ENCODE peak calls at places on chromosomes 6 and 20, in five cellular contexts. N, G, T, B and Z are unnamed samples.

GRCh38 chr20:9912858-9913434 is 74.1 kb upstream of the PAK5 start:
- DNase-seq in G (peak), T (peak), B (peak), N (peak), Z (peak)

GRCh38 chr6:51322505-51322904 is 503.8 kb downstream of the TFAP2B start:
- DNase-seq in N (no peak), T (peak), G (no peak), B (no peak), Z (no peak)

GRCh38 chr6:126723541-126724170 is 383.7 kb downstream of the CENPW start:
- DNase-seq in N (no peak), G (no peak), T (peak), B (no peak), Z (no peak)

GRCh38 chr20:59672576-59672975 is 68.2 kb downstream of the PHACTR3 start:
- DNase-seq in T (no peak), N (no peak), B (no peak), G (no peak), Z (no peak)

GRCh38 chr6:85516168-85516567 is 66.3 kb downstream of the NT5E start:
- DNase-seq in N (peak), B (no peak), T (peak), G (peak), Z (no peak)

GRCh38 chr6:22251331-22251730 is 45.5 kb downstream of the PRL start:
- DNase-seq in G (peak), N (peak), T (peak), B (no peak), Z (peak)

GRCh38 chr6:106872044-106872443 is 102.5 kb downstream of the CD24 start:
- DNase-seq in G (no peak), B (no peak), N (no peak), T (peak), Z (no peak)

GRCh38 chr6:14861491-14861943 is 384.4 kb upstream of the JARID2 start:
- DNase-seq in B (no peak), N (no peak), G (no peak), T (no peak), Z (no peak)

GRCh38 chr6:153059757-153060156 is 57.2 kb upstream of the MTRF1L start:
- DNase-seq in B (no peak), G (no peak), T (no peak), N (no peak), Z (no peak)

GRCh38 chr6:13437597-13437996 is 49.8 kb downstream of the GFOD1 start:
- DNase-seq in B (no peak), G (no peak), N (no peak), T (no peak), Z (no peak)

GRCh38 chr6:143337201-143337949 is 113.1 kb downstream of the ADAT2 start:
- DNase-seq in B (peak), T (peak), N (peak), G (peak), Z (no peak)

GRCh38 chr6:138654715-138655634 is 118.6 kb upstream of the CCDC28A start:
- DNase-seq in T (peak), G (peak), N (peak), B (no peak), Z (peak)

GRCh38 chr20:438581-439469 is 23.5 kb downstream of the TBC1D20 start:
- DNase-seq in T (no peak), G (no peak), B (no peak), N (peak), Z (no peak)

GRCh38 chr6:48426636-48427035 is 315.6 kb upstream of the PTCHD4 start:
- DNase-seq in T (peak), G (peak), B (no peak), N (peak), Z (peak)

GRCh38 chr6:131787079-131787478 is 20.7 kb upstream of the ENPP1 start:
- DNase-seq in B (no peak), T (no peak), G (no peak), N (no peak), Z (peak)

GRCh38 chr6:113671440-113671839 is 185.7 kb upstream of the MARCKS start:
- DNase-seq in G (no peak), T (peak), B (no peak), N (no peak), Z (no peak)

DNA sequence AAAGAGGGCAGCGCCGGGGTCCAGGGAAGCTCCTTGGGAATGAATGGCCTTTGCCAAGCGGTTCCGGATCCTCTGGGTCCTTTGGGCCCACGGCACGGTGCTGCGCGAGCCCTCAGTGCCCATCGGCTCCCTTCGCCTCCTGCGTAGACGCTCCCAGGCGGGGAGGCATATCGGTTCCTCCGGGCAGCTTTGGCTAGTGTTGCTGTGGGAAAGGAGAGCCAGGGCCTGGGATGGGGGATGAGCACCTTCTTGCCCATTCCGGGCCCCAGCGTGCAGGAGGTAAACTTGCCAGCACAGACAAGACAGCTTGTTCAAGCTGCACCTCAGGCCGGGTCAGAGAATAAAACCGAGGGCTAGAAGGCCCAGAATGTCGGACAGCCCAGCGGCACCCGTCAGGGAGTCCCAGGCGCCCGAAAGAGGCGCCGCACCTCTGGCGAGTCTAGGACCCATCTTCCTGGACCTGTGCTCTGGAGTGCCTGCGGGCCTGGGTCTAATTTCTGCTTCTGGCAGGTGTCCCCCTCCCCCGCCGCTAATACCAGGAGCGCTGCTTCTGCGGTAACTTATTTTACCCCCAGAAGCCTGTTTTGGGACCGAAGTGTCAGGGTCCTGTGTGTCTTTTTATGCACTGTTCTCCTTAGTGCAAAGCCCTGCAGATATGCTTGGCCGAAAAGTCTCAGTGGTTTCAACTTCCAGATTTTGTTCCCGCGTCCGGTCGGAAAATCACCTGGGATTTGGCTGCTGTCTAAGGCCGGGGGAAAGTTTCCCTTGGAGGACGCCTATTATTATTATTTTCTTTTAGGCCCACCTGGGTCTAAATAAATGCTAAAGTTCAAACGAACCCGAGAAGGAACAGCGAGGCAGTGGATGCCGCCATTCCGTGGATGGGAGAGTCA is 1.7 kb upstream of the TFAP2C start:
- DNase-seq in G (no peak), B (no peak), T (no peak), N (no peak), Z (no peak)
- H3K4me3 ChIP-seq in G (no peak), B (no peak), T (no peak), N (no peak), Z (no peak)

DNA sequence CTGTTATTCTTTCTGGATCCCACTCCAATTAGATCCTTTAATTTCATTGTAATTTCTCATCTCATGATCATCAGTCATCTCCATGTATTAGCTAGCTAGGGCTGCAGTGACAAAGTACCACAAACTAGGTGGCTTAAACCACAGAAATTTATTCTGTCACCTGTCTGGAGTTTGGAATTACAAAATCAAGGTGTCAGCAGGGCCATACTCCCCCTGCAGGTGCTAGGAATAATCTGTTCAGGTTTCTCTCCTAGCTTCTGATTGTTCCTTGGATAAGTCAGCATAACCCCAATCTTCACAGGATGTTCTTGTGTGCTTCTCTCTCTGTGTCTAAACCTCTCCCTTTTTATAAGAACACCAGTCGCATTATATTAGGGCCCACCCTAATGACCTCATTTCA is 40.4 kb downstream of the BEND6 start:
- DNase-seq in G (no peak), B (no peak), N (no peak), T (no peak), Z (no peak)
- TF ChIP-seq CTCF in G (no peak), B (no peak), N (no peak), T (peak), Z (no peak)

DNA sequence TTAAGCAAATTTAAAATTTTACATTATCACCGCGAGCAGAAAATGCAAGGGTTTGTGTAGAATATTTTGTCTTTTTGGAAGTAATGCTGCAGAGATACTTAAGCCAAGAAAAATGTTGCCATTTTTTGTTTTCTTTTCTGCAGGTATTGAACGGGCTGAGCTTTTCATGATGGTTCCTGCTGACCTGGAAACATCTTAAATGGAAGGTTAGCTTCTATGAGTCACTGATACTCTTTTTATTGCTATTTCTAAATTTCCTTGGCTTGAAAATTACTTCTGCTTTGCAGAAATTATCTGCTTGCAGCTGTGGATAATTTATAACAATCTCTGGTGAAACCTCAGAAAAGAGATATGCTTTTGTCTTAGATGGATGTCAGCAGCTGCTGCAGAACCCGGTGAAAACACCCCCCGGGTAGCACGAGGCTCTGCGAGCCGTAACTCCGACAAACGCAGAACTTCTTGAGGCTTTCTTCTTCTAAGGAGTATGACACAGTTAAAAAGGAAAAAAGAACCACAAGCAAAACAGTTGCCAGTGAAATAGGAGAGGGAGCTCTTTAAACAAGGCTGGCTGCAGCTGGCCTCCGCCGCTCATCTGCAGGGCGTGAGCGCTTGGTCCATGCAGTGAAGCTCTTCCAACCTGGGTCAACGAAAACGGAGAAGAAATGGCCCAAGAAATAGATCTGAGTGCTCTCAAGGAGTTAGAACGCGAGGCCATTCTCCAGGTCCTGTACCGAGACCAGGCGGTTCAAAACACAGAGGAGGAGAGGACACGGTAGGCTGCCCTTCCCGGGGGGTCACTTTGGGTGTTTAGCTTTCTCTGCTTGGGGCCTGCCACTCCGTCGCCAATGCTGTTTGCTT is 13.0 kb downstream of the SYTL3 start:
- DNase-seq in B (no peak), T (no peak), G (peak), N (peak), Z (peak)
- H3K4me3 ChIP-seq in B (peak), T (no peak), G (no peak), N (no peak), Z (peak)

GRCh38 chr6:38771111-38771694 is 56.1 kb downstream of the DNAH8 start:
- DNase-seq in B (no peak), T (peak), G (peak), N (peak), Z (no peak)

GRCh38 chr6:38776515-38776914 is 61.4 kb downstream of the DNAH8 start:
- DNase-seq in B (no peak), N (no peak), G (peak), T (peak), Z (peak)

GRCh38 chr6:38775870-38776269 is 60.8 kb downstream of the DNAH8 start:
- DNase-seq in G (no peak), T (no peak), B (no peak), N (no peak), Z (no peak)

GRCh38 chr6:38774933-38775707 is 60.0 kb downstream of the DNAH8 start:
- DNase-seq in B (no peak), N (no peak), G (no peak), T (no peak), Z (no peak)

GRCh38 chr6:38773338-38773737 is 58.2 kb downstream of the DNAH8 start:
- DNase-seq in B (no peak), G (no peak), N (peak), T (peak), Z (no peak)
- TF ChIP-seq CTCF in B (peak), G (peak), N (peak), T (peak), Z (peak)

GRCh38 chr6:100593522-100593921 is 128.8 kb upstream of the SIM1 start:
- DNase-seq in G (peak), T (no peak), N (no peak), B (no peak), Z (no peak)

GRCh38 chr6:100595456-100595855 is 130.7 kb upstream of the SIM1 start:
- DNase-seq in G (no peak), T (no peak), N (no peak), B (no peak), Z (no peak)

DNA sequence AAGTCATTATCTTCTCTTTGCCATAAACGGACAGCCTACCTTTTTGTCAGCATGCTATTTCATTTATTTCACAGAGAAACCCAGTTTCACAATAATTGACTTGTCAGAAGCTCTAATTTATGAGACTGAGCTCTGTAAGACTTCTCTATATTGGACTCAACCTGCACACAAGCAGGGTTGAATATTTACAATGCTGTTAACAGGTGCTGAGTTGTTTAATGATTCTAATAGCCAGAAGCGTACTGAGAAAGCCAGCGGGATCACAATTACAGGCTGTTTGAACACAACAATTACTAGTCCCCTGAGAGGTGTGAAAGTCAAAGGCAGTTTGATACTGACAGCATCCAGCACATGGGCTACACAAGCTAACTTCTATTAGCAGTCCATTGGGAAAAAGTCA is 128.2 kb upstream of the SIM1 start:
- DNase-seq in G (peak), N (no peak), T (no peak), B (no peak), Z (no peak)
- H3K4me3 ChIP-seq in G (no peak), N (no peak), T (no peak), B (no peak), Z (no peak)

GRCh38 chr6:119966484-119966883 is 616.9 kb upstream of the MAN1A1 start:
- DNase-seq in B (no peak), N (no peak), T (no peak), G (no peak), Z (no peak)
- TF ChIP-seq CTCF in B (no peak), N (no peak), T (no peak), G (peak), Z (peak)

DNA sequence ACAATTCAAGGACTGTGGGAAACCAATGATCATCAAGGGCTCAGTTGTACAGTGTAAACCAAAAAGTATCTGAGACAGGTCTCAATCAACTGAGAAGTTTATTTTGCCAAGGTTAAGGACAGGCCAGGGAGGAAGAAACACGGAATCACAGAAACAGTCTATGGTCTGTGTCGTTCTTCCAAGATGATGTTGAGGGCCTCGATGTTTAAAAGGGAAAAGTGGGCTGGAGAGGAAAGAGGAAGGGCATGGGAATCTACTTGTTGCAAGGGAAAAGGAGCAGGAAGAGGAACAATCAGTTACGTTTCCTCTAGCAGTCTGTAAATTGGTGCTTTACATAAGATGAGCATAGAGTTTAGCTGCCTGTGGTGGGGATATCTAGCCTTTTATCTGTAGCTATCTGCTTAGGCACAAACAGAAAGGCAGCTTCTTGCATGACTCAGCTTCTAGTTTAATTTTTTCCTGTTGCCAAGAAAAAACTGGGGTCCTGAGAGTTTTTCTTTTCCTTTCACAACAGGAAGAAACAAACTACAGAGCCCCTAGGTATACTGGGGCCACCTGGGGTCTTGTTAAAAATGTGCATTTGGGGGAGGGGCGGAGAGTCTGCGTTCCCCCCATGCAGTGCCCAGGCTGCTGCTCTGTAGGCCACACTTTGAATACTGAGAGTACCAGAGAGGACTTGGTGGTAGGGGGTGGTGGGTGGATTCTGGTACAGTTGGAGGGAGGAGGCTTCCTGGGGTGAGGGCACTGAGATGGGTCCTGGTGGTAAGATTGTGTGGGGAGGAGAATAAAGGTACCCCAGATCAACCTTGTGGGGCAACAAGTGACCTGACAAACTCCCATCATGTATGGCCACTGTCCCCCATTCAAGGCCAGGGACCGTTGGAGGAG is 35.3 kb upstream of the EZR start:
- DNase-seq in B (no peak), G (peak), N (peak), T (peak), Z (peak)
- H3K4me3 ChIP-seq in B (no peak), G (no peak), N (no peak), T (no peak), Z (no peak)

GRCh38 chr6:169746556-169746955 is 4.8 kb downstream of the DYNLT2 start:
- DNase-seq in N (no peak), B (no peak), G (no peak), T (peak), Z (no peak)

GRCh38 chr6:169755162-169755561 is 3.7 kb downstream of the ERMARD start:
- DNase-seq in T (no peak), N (no peak), G (no peak), B (no peak), Z (no peak)

GRCh38 chr6:169752074-169752623 is 727 bp downstream of the ERMARD start:
- DNase-seq in T (no peak), G (no peak), B (no peak), N (no peak), Z (no peak)

DNA sequence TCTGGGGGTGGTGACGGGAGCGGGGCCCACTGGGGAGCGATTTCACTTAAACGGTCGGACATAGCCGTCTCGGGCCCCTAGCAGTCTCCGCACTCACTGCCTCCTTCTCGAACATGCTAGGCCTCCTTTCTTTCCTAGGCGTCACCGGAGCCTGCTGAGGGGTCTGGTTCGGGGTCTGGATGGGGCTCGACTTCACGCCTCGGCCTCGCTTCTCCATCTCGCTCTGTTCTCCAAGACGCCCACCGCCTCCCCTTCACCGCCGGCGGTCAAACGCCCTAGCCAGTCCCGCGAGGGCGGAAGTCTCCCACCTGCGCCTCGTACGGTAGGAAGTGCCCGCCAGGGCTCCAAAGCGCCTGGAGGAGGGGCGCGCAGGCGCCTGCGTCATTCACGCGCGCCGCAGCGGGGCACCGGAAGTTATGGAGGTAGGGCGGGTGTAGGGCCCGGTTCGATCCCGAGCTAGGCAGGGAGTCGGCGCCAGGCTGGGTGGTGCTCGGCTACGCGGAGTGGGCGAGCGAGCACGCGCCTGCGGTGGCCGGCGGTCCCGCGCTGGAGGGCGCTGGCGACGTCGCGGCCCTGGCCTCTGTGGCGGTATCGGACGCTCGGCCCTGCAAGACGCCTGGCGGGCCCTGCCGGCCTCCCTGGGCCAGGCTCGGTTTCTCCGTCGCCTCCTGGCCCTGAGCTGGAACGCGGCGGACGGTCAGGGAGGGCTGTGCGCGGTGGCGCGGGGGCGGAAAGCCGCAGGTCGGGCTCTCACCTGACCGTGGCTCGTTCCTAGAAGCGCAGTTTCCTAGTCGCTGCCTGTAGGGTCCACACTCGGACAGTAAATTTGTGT is at the start of the genes DYNLT2 and ERMARD:
- DNase-seq in G (peak), N (peak), T (peak), B (peak), Z (peak)
- TF ChIP-seq CTCF in G (peak), N (peak), T (peak), B (peak), Z (peak)

GRCh38 chr20:3896853-3897252 is 7.7 kb downstream of the PANK2 start:
- DNase-seq in B (no peak), G (no peak), T (no peak), N (no peak), Z (no peak)
- H3K4me3 ChIP-seq in B (no peak), G (no peak), T (no peak), N (no peak), Z (no peak)

GRCh38 chr6:87755697-87756671 is 54.0 kb upstream of the AKIRIN2 start:
- DNase-seq in N (peak), B (no peak), G (no peak), T (peak), Z (peak)
- TF ChIP-seq CTCF in N (no peak), B (no peak), G (no peak), T (no peak), Z (no peak)